ENCODE peak calls at places on chromosomes 7 and 10, in nine cellular contexts. One of them, this sample, is unnamed.
A peak's percentile ranks its signal among the peaks of the same experiment; 100 is the strongest.

GRCh38 chr10:8296090-8296741 is 241.7 kb downstream of the GATA3 start:
- DNase-seq in fibroblast of pulmonary artery: no peak
- DNase-seq in upper lobe of right lung: no peak
- DNase-seq in AG09309: no peak
- DNase-seq in HFF-Myc: no peak
- DNase-seq in BJ: no peak
- DNase-seq in Calu3: no peak
- DNase-seq in ovary: no peak
- DNase-seq in AG04450: no peak
- DNase-seq in this sample: no peak

GRCh38 chr7:127654404-127655392 is 2.7 kb downstream of the SND1 start:
- DNase-seq in fibroblast of pulmonary artery: no peak
- DNase-seq in upper lobe of right lung: no peak
- DNase-seq in AG09309: no peak
- DNase-seq in HFF-Myc: no peak
- DNase-seq in BJ: no peak
- DNase-seq in Calu3: no peak
- DNase-seq in ovary: no peak
- DNase-seq in AG04450: no peak
- DNase-seq in this sample: peak; percentile 68

GRCh38 chr7:139767561-139767982 is 10.2 kb downstream of the HIPK2 start:
- DNase-seq in fibroblast of pulmonary artery: peak; percentile 42
- DNase-seq in upper lobe of right lung: no peak
- DNase-seq in AG09309: no peak
- DNase-seq in HFF-Myc: no peak
- DNase-seq in BJ: no peak
- DNase-seq in Calu3: no peak
- DNase-seq in ovary: no peak
- DNase-seq in AG04450: no peak
- DNase-seq in this sample: no peak

GRCh38 chr10:122170802-122171201 is 100.3 kb upstream of the BTBD16 start:
- DNase-seq in fibroblast of pulmonary artery: no peak
- DNase-seq in upper lobe of right lung: no peak
- DNase-seq in AG09309: no peak
- DNase-seq in HFF-Myc: no peak
- DNase-seq in BJ: no peak
- DNase-seq in Calu3: no peak
- DNase-seq in ovary: no peak
- DNase-seq in AG04450: no peak
- DNase-seq in this sample: no peak

GRCh38 chr7:22565315-22565811 is 65.4 kb upstream of the STEAP1B start:
- DNase-seq in fibroblast of pulmonary artery: peak; percentile 56
- DNase-seq in upper lobe of right lung: no peak
- DNase-seq in AG09309: peak; percentile 57
- DNase-seq in HFF-Myc: no peak
- DNase-seq in BJ: no peak
- DNase-seq in Calu3: peak; percentile 45
- DNase-seq in ovary: no peak
- DNase-seq in AG04450: no peak
- DNase-seq in this sample: no peak

GRCh38 chr7:7718461-7718860 is at the start of gene RPA3:
- DNase-seq in fibroblast of pulmonary artery: no peak
- DNase-seq in upper lobe of right lung: no peak
- DNase-seq in AG09309: no peak
- DNase-seq in HFF-Myc: no peak
- DNase-seq in BJ: no peak
- DNase-seq in Calu3: no peak
- DNase-seq in ovary: no peak
- DNase-seq in AG04450: no peak
- DNase-seq in this sample: no peak

GRCh38 chr10:102648889-102649752 is 4.8 kb downstream of the TRIM8 start:
- DNase-seq in fibroblast of pulmonary artery: no peak
- DNase-seq in upper lobe of right lung: peak; percentile 81
- DNase-seq in AG09309: no peak
- DNase-seq in HFF-Myc: no peak
- DNase-seq in BJ: no peak
- DNase-seq in Calu3: no peak
- DNase-seq in ovary: no peak
- DNase-seq in AG04450: no peak
- DNase-seq in this sample: peak; percentile 86

GRCh38 chr7:157056957-157057902 is 46.8 kb upstream of the MNX1 start:
- DNase-seq in fibroblast of pulmonary artery: no peak
- DNase-seq in upper lobe of right lung: peak; percentile 42
- DNase-seq in AG09309: no peak
- DNase-seq in HFF-Myc: no peak
- DNase-seq in BJ: no peak
- DNase-seq in Calu3: no peak
- DNase-seq in ovary: no peak
- DNase-seq in AG04450: no peak
- DNase-seq in this sample: no peak

GRCh38 chr7:17070117-17070750 is 188.5 kb upstream of the AGR3 start:
- DNase-seq in fibroblast of pulmonary artery: peak; percentile 34
- DNase-seq in upper lobe of right lung: no peak
- DNase-seq in AG09309: no peak
- DNase-seq in HFF-Myc: no peak
- DNase-seq in BJ: no peak
- DNase-seq in Calu3: no peak
- DNase-seq in ovary: no peak
- DNase-seq in AG04450: no peak
- DNase-seq in this sample: no peak

GRCh38 chr10:6674282-6674681 is 94.2 kb upstream of the PRKCQ start:
- DNase-seq in fibroblast of pulmonary artery: peak; percentile 25
- DNase-seq in upper lobe of right lung: no peak
- DNase-seq in AG09309: no peak
- DNase-seq in HFF-Myc: no peak
- DNase-seq in BJ: no peak
- DNase-seq in Calu3: no peak
- DNase-seq in ovary: no peak
- DNase-seq in AG04450: no peak
- DNase-seq in this sample: no peak

DNA sequence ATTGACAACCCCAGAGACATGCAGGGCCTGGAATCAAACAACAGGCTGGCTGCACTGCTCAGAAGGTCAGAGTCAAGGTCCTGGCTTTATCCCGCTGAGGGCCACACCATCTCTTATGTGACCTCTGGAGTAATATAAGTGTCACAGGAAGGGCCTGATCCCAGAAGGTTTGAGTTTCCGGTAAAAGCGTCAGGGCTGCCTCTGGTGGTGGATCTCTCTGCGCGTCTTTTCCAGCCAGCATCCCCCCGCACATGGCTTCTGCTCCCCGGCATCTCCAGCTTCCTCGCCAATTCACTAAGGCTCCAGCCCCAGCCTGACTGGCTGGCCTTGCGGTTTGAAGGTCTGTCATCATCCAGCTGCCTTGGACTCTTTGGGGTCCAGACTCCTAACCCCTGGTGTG is 54.2 kb downstream of the SNX10 start:
- DNase-seq in fibroblast of pulmonary artery: no peak
- DNase-seq in upper lobe of right lung: no peak
- DNase-seq in AG09309: no peak
- DNase-seq in HFF-Myc: no peak
- DNase-seq in BJ: no peak
- DNase-seq in Calu3: no peak
- DNase-seq in ovary: no peak
- DNase-seq in AG04450: no peak
- DNase-seq in this sample: no peak
- TF ChIP-seq CTCF in fibroblast of pulmonary artery: no peak
- TF ChIP-seq CTCF in upper lobe of right lung: no peak
- TF ChIP-seq CTCF in AG09309: no peak
- TF ChIP-seq CTCF in HFF-Myc: no peak
- TF ChIP-seq CTCF in BJ: no peak
- TF ChIP-seq CTCF in Calu3: no peak
- TF ChIP-seq CTCF in ovary: no peak
- TF ChIP-seq CTCF in AG04450: no peak
- TF ChIP-seq CTCF in this sample: no peak

GRCh38 chr10:85510682-85511081 is 855.9 kb downstream of the GRID1 start:
- DNase-seq in fibroblast of pulmonary artery: no peak
- DNase-seq in upper lobe of right lung: no peak
- DNase-seq in AG09309: no peak
- DNase-seq in HFF-Myc: no peak
- DNase-seq in BJ: no peak
- DNase-seq in Calu3: no peak
- DNase-seq in ovary: no peak
- DNase-seq in AG04450: no peak
- DNase-seq in this sample: no peak
- TF ChIP-seq CTCF in fibroblast of pulmonary artery: no peak
- TF ChIP-seq CTCF in upper lobe of right lung: no peak
- TF ChIP-seq CTCF in AG09309: no peak
- TF ChIP-seq CTCF in HFF-Myc: no peak
- TF ChIP-seq CTCF in BJ: no peak
- TF ChIP-seq CTCF in Calu3: no peak
- TF ChIP-seq CTCF in ovary: no peak
- TF ChIP-seq CTCF in AG04450: no peak
- TF ChIP-seq CTCF in this sample: no peak

GRCh38 chr10:35613107-35613440 is 7.9 kb downstream of the GJD4 start:
- DNase-seq in fibroblast of pulmonary artery: no peak
- DNase-seq in upper lobe of right lung: no peak
- DNase-seq in AG09309: no peak
- DNase-seq in HFF-Myc: no peak
- DNase-seq in BJ: no peak
- DNase-seq in Calu3: no peak
- DNase-seq in ovary: no peak
- DNase-seq in AG04450: no peak
- DNase-seq in this sample: no peak

GRCh38 chr10:35612385-35613106 is 7.4 kb downstream of the GJD4 start:
- DNase-seq in fibroblast of pulmonary artery: no peak
- DNase-seq in upper lobe of right lung: no peak
- DNase-seq in AG09309: no peak
- DNase-seq in HFF-Myc: no peak
- DNase-seq in BJ: no peak
- DNase-seq in Calu3: no peak
- DNase-seq in ovary: no peak
- DNase-seq in AG04450: no peak
- DNase-seq in this sample: no peak

GRCh38 chr10:35611750-35612149 is 6.6 kb downstream of the GJD4 start:
- DNase-seq in fibroblast of pulmonary artery: no peak
- DNase-seq in upper lobe of right lung: no peak
- DNase-seq in AG09309: no peak
- DNase-seq in HFF-Myc: no peak
- DNase-seq in BJ: no peak
- DNase-seq in Calu3: no peak
- DNase-seq in ovary: no peak
- DNase-seq in AG04450: no peak
- DNase-seq in this sample: no peak

GRCh38 chr10:35614312-35614711 is 9.2 kb downstream of the GJD4 start:
- DNase-seq in fibroblast of pulmonary artery: no peak
- DNase-seq in upper lobe of right lung: no peak
- DNase-seq in AG09309: no peak
- DNase-seq in HFF-Myc: no peak
- DNase-seq in BJ: no peak
- DNase-seq in Calu3: no peak
- DNase-seq in ovary: no peak
- DNase-seq in AG04450: no peak
- DNase-seq in this sample: no peak

GRCh38 chr10:35613597-35614226 is 8.6 kb downstream of the GJD4 start:
- DNase-seq in fibroblast of pulmonary artery: peak; percentile 61
- DNase-seq in upper lobe of right lung: no peak
- DNase-seq in AG09309: no peak
- DNase-seq in HFF-Myc: no peak
- DNase-seq in BJ: no peak
- DNase-seq in Calu3: no peak
- DNase-seq in ovary: no peak
- DNase-seq in AG04450: no peak
- DNase-seq in this sample: peak; percentile 87
- TF ChIP-seq CTCF in fibroblast of pulmonary artery: peak; percentile 61
- TF ChIP-seq CTCF in upper lobe of right lung: peak; percentile 37
- TF ChIP-seq CTCF in AG09309: peak; percentile 69
- TF ChIP-seq CTCF in HFF-Myc: peak; percentile 15
- TF ChIP-seq CTCF in BJ: peak; percentile 44
- TF ChIP-seq CTCF in Calu3: peak; percentile 26
- TF ChIP-seq CTCF in ovary: no peak
- TF ChIP-seq CTCF in AG04450: peak; percentile 61
- TF ChIP-seq CTCF in this sample: peak; percentile 69

GRCh38 chr7:75614390-75614789 is 122.3 kb downstream of the SPDYE5 start:
- DNase-seq in fibroblast of pulmonary artery: no peak
- DNase-seq in upper lobe of right lung: no peak
- DNase-seq in AG09309: no peak
- DNase-seq in HFF-Myc: no peak
- DNase-seq in BJ: no peak
- DNase-seq in Calu3: no peak
- DNase-seq in ovary: no peak
- DNase-seq in AG04450: no peak
- DNase-seq in this sample: no peak

GRCh38 chr7:75613351-75613750 is 121.2 kb downstream of the SPDYE5 start:
- DNase-seq in fibroblast of pulmonary artery: no peak
- DNase-seq in upper lobe of right lung: no peak
- DNase-seq in AG09309: no peak
- DNase-seq in HFF-Myc: no peak
- DNase-seq in BJ: no peak
- DNase-seq in Calu3: no peak
- DNase-seq in ovary: no peak
- DNase-seq in AG04450: no peak
- DNase-seq in this sample: no peak

GRCh38 chr7:75616421-75617167 is 122.1 kb downstream of the HIP1 start:
- DNase-seq in fibroblast of pulmonary artery: no peak
- DNase-seq in upper lobe of right lung: no peak
- DNase-seq in AG09309: no peak
- DNase-seq in HFF-Myc: no peak
- DNase-seq in BJ: no peak
- DNase-seq in Calu3: no peak
- DNase-seq in ovary: no peak
- DNase-seq in AG04450: no peak
- DNase-seq in this sample: no peak

GRCh38 chr7:75608451-75609122 is 116.5 kb downstream of the SPDYE5 start:
- DNase-seq in fibroblast of pulmonary artery: no peak
- DNase-seq in upper lobe of right lung: no peak
- DNase-seq in AG09309: no peak
- DNase-seq in HFF-Myc: no peak
- DNase-seq in BJ: no peak
- DNase-seq in Calu3: no peak
- DNase-seq in ovary: no peak
- DNase-seq in AG04450: no peak
- DNase-seq in this sample: no peak

GRCh38 chr7:75611557-75612178 is 119.5 kb downstream of the SPDYE5 start:
- DNase-seq in fibroblast of pulmonary artery: no peak
- DNase-seq in upper lobe of right lung: peak; percentile 89
- DNase-seq in AG09309: no peak
- DNase-seq in HFF-Myc: no peak
- DNase-seq in BJ: no peak
- DNase-seq in Calu3: no peak
- DNase-seq in ovary: peak; percentile 12
- DNase-seq in AG04450: no peak
- DNase-seq in this sample: peak; percentile 91
- TF ChIP-seq CTCF in fibroblast of pulmonary artery: no peak
- TF ChIP-seq CTCF in upper lobe of right lung: peak; percentile 11
- TF ChIP-seq CTCF in AG09309: no peak
- TF ChIP-seq CTCF in HFF-Myc: no peak
- TF ChIP-seq CTCF in BJ: no peak
- TF ChIP-seq CTCF in Calu3: no peak
- TF ChIP-seq CTCF in ovary: no peak
- TF ChIP-seq CTCF in AG04450: no peak
- TF ChIP-seq CTCF in this sample: no peak

GRCh38 chr7:36084485-36085091 is 68.5 kb upstream of the EEPD1 start:
- DNase-seq in fibroblast of pulmonary artery: peak; percentile 45
- DNase-seq in upper lobe of right lung: no peak
- DNase-seq in AG09309: peak; percentile 8
- DNase-seq in HFF-Myc: peak; percentile 5
- DNase-seq in BJ: peak; percentile 14
- DNase-seq in Calu3: peak; percentile 83
- DNase-seq in ovary: peak; percentile 16
- DNase-seq in AG04450: no peak
- DNase-seq in this sample: peak; percentile 69
- TF ChIP-seq CTCF in fibroblast of pulmonary artery: peak; percentile 38
- TF ChIP-seq CTCF in upper lobe of right lung: no peak
- TF ChIP-seq CTCF in AG09309: peak; percentile 49
- TF ChIP-seq CTCF in HFF-Myc: peak; percentile 43
- TF ChIP-seq CTCF in BJ: peak; percentile 52
- TF ChIP-seq CTCF in Calu3: peak; percentile 40
- TF ChIP-seq CTCF in ovary: no peak
- TF ChIP-seq CTCF in AG04450: peak; percentile 50
- TF ChIP-seq CTCF in this sample: peak; percentile 44

GRCh38 chr10:88522715-88523114 is 60.4 kb downstream of the RNLS start:
- DNase-seq in fibroblast of pulmonary artery: peak; percentile 63
- DNase-seq in upper lobe of right lung: no peak
- DNase-seq in AG09309: no peak
- DNase-seq in HFF-Myc: no peak
- DNase-seq in BJ: no peak
- DNase-seq in Calu3: no peak
- DNase-seq in ovary: peak; percentile 39
- DNase-seq in AG04450: no peak
- DNase-seq in this sample: no peak
- TF ChIP-seq CTCF in fibroblast of pulmonary artery: no peak
- TF ChIP-seq CTCF in upper lobe of right lung: no peak
- TF ChIP-seq CTCF in AG09309: no peak
- TF ChIP-seq CTCF in HFF-Myc: no peak
- TF ChIP-seq CTCF in BJ: no peak
- TF ChIP-seq CTCF in Calu3: no peak
- TF ChIP-seq CTCF in ovary: no peak
- TF ChIP-seq CTCF in AG04450: no peak
- TF ChIP-seq CTCF in this sample: no peak

This sample was measured in osteoblast.